ENCODE peak calls at places on chromosomes 13 and 19, in ten cellular contexts. One of them, this sample, is unnamed.

GRCh38 chr13:51532736-51533197 is 51.5 kb upstream of the WDFY2 start:
- DNase-seq in cardiac muscle cell: no peak
- DNase-seq in heart right ventricle: no peak
- DNase-seq in NCI-H2081: no peak
- DNase-seq in NCI-H1092 treated with DMSO at 0.1 percent for 48 hours: no peak
- DNase-seq in NCI-H524: no peak
- DNase-seq in Right ventricle myocardium superior: no peak
- DNase-seq in ovary: no peak
- DNase-seq in activated CD4-positive, alpha-beta T cell treated with anti-CD3 and anti-CD28 coated beads, Interleukin-2, amount 50 U/mL, for 1 hour: no peak
- DNase-seq in HL-60: peak
- DNase-seq in this sample: no peak

GRCh38 chr13:20057214-20057613 is 98.7 kb downstream of the ZMYM2 start:
- DNase-seq in NCI-H1092 treated with DMSO at 0.1 percent for 48 hours: no peak
- DNase-seq in heart right ventricle: no peak
- DNase-seq in Right ventricle myocardium superior: no peak
- DNase-seq in activated CD4-positive, alpha-beta T cell treated with anti-CD3 and anti-CD28 coated beads, Interleukin-2, amount 50 U/mL, for 1 hour: no peak
- DNase-seq in NCI-H524: no peak
- DNase-seq in HL-60: no peak
- DNase-seq in ovary: no peak
- DNase-seq in NCI-H2081: no peak
- DNase-seq in cardiac muscle cell: no peak
- DNase-seq in this sample: no peak

GRCh38 chr19:31553112-31553843 is 204.0 kb upstream of the TSHZ3 start:
- DNase-seq in Right ventricle myocardium superior: no peak
- DNase-seq in NCI-H1092 treated with DMSO at 0.1 percent for 48 hours: no peak
- DNase-seq in HL-60: no peak
- DNase-seq in cardiac muscle cell: no peak
- DNase-seq in activated CD4-positive, alpha-beta T cell treated with anti-CD3 and anti-CD28 coated beads, Interleukin-2, amount 50 U/mL, for 1 hour: no peak
- DNase-seq in NCI-H524: no peak
- DNase-seq in NCI-H2081: no peak
- DNase-seq in ovary: peak
- DNase-seq in heart right ventricle: no peak
- DNase-seq in this sample: peak

GRCh38 chr19:2154587-2155075 is 3.3 kb upstream of the AP3D1 start:
- DNase-seq in heart right ventricle: no peak
- DNase-seq in activated CD4-positive, alpha-beta T cell treated with anti-CD3 and anti-CD28 coated beads, Interleukin-2, amount 50 U/mL, for 1 hour: no peak
- DNase-seq in NCI-H524: no peak
- DNase-seq in HL-60: no peak
- DNase-seq in ovary: no peak
- DNase-seq in NCI-H2081: no peak
- DNase-seq in Right ventricle myocardium superior: no peak
- DNase-seq in cardiac muscle cell: no peak
- DNase-seq in NCI-H1092 treated with DMSO at 0.1 percent for 48 hours: no peak
- DNase-seq in this sample: no peak

GRCh38 chr19:54560881-54561385 is 12.7 kb upstream of the LILRA2 start:
- DNase-seq in Right ventricle myocardium superior: no peak
- DNase-seq in heart right ventricle: no peak
- DNase-seq in NCI-H524: no peak
- DNase-seq in activated CD4-positive, alpha-beta T cell treated with anti-CD3 and anti-CD28 coated beads, Interleukin-2, amount 50 U/mL, for 1 hour: no peak
- DNase-seq in HL-60: no peak
- DNase-seq in NCI-H1092 treated with DMSO at 0.1 percent for 48 hours: no peak
- DNase-seq in cardiac muscle cell: no peak
- DNase-seq in NCI-H2081: no peak
- DNase-seq in ovary: no peak
- DNase-seq in this sample: no peak

GRCh38 chr13:33123066-33123940 is 107.1 kb downstream of the KL start:
- DNase-seq in NCI-H524: no peak
- DNase-seq in activated CD4-positive, alpha-beta T cell treated with anti-CD3 and anti-CD28 coated beads, Interleukin-2, amount 50 U/mL, for 1 hour: no peak
- DNase-seq in Right ventricle myocardium superior: peak
- DNase-seq in ovary: no peak
- DNase-seq in heart right ventricle: peak
- DNase-seq in NCI-H1092 treated with DMSO at 0.1 percent for 48 hours: no peak
- DNase-seq in NCI-H2081: peak
- DNase-seq in HL-60: peak
- DNase-seq in cardiac muscle cell: peak
- DNase-seq in this sample: no peak

GRCh38 chr19:1767464-1767933 is 14.2 kb downstream of the ONECUT3 start:
- DNase-seq in NCI-H524: no peak
- DNase-seq in activated CD4-positive, alpha-beta T cell treated with anti-CD3 and anti-CD28 coated beads, Interleukin-2, amount 50 U/mL, for 1 hour: peak
- DNase-seq in heart right ventricle: peak
- DNase-seq in cardiac muscle cell: peak
- DNase-seq in ovary: peak
- DNase-seq in NCI-H1092 treated with DMSO at 0.1 percent for 48 hours: no peak
- DNase-seq in NCI-H2081: no peak
- DNase-seq in Right ventricle myocardium superior: peak
- DNase-seq in HL-60: peak
- DNase-seq in this sample: peak

GRCh38 chr13:26686285-26686684 is 74.3 kb downstream of the GPR12 start:
- DNase-seq in NCI-H524: no peak
- DNase-seq in NCI-H2081: no peak
- DNase-seq in cardiac muscle cell: no peak
- DNase-seq in heart right ventricle: no peak
- DNase-seq in NCI-H1092 treated with DMSO at 0.1 percent for 48 hours: no peak
- DNase-seq in HL-60: no peak
- DNase-seq in ovary: no peak
- DNase-seq in Right ventricle myocardium superior: no peak
- DNase-seq in activated CD4-positive, alpha-beta T cell treated with anti-CD3 and anti-CD28 coated beads, Interleukin-2, amount 50 U/mL, for 1 hour: no peak
- DNase-seq in this sample: peak

GRCh38 chr13:24381539-24382265 is 72.3 kb downstream of the C1QTNF9 start:
- DNase-seq in NCI-H1092 treated with DMSO at 0.1 percent for 48 hours: no peak
- DNase-seq in activated CD4-positive, alpha-beta T cell treated with anti-CD3 and anti-CD28 coated beads, Interleukin-2, amount 50 U/mL, for 1 hour: no peak
- DNase-seq in NCI-H524: no peak
- DNase-seq in Right ventricle myocardium superior: no peak
- DNase-seq in ovary: no peak
- DNase-seq in cardiac muscle cell: peak
- DNase-seq in heart right ventricle: no peak
- DNase-seq in HL-60: no peak
- DNase-seq in NCI-H2081: no peak
- DNase-seq in this sample: no peak

GRCh38 chr13:69579351-69579750 is 528.3 kb upstream of the ATXN8OS start:
- DNase-seq in NCI-H2081: no peak
- DNase-seq in heart right ventricle: no peak
- DNase-seq in NCI-H524: no peak
- DNase-seq in Right ventricle myocardium superior: no peak
- DNase-seq in ovary: no peak
- DNase-seq in HL-60: no peak
- DNase-seq in cardiac muscle cell: no peak
- DNase-seq in activated CD4-positive, alpha-beta T cell treated with anti-CD3 and anti-CD28 coated beads, Interleukin-2, amount 50 U/mL, for 1 hour: no peak
- DNase-seq in NCI-H1092 treated with DMSO at 0.1 percent for 48 hours: peak
- DNase-seq in this sample: peak

GRCh38 chr19:41619018-41619571 is 7.8 kb downstream of the CEACAM4 start:
- DNase-seq in heart right ventricle: no peak
- DNase-seq in NCI-H1092 treated with DMSO at 0.1 percent for 48 hours: no peak
- DNase-seq in HL-60: peak
- DNase-seq in NCI-H524: no peak
- DNase-seq in activated CD4-positive, alpha-beta T cell treated with anti-CD3 and anti-CD28 coated beads, Interleukin-2, amount 50 U/mL, for 1 hour: no peak
- DNase-seq in ovary: no peak
- DNase-seq in Right ventricle myocardium superior: no peak
- DNase-seq in cardiac muscle cell: no peak
- DNase-seq in NCI-H2081: no peak
- DNase-seq in this sample: no peak

GRCh38 chr19:43489310-43489709 is 15.2 kb downstream of the PHLDB3 start:
- DNase-seq in cardiac muscle cell: no peak
- DNase-seq in Right ventricle myocardium superior: no peak
- DNase-seq in activated CD4-positive, alpha-beta T cell treated with anti-CD3 and anti-CD28 coated beads, Interleukin-2, amount 50 U/mL, for 1 hour: no peak
- DNase-seq in heart right ventricle: no peak
- DNase-seq in ovary: no peak
- DNase-seq in HL-60: peak
- DNase-seq in NCI-H2081: no peak
- DNase-seq in NCI-H524: no peak
- DNase-seq in NCI-H1092 treated with DMSO at 0.1 percent for 48 hours: no peak
- DNase-seq in this sample: no peak

GRCh38 chr13:21735621-21736401 is 64.9 kb downstream of the FGF9 start:
- DNase-seq in activated CD4-positive, alpha-beta T cell treated with anti-CD3 and anti-CD28 coated beads, Interleukin-2, amount 50 U/mL, for 1 hour: no peak
- DNase-seq in cardiac muscle cell: no peak
- DNase-seq in Right ventricle myocardium superior: peak
- DNase-seq in NCI-H2081: peak
- DNase-seq in heart right ventricle: peak
- DNase-seq in NCI-H1092 treated with DMSO at 0.1 percent for 48 hours: peak
- DNase-seq in HL-60: no peak
- DNase-seq in ovary: peak
- DNase-seq in NCI-H524: no peak
- DNase-seq in this sample: no peak

GRCh38 chr19:3494051-3494450 is 6.4 kb downstream of the DOHH start:
- DNase-seq in Right ventricle myocardium superior: no peak
- DNase-seq in NCI-H524: no peak
- DNase-seq in activated CD4-positive, alpha-beta T cell treated with anti-CD3 and anti-CD28 coated beads, Interleukin-2, amount 50 U/mL, for 1 hour: peak
- DNase-seq in NCI-H2081: no peak
- DNase-seq in heart right ventricle: no peak
- DNase-seq in HL-60: no peak
- DNase-seq in cardiac muscle cell: no peak
- DNase-seq in ovary: no peak
- DNase-seq in NCI-H1092 treated with DMSO at 0.1 percent for 48 hours: no peak
- DNase-seq in this sample: peak

GRCh38 chr19:45507864-45508680 is 793 bp downstream of the VASP start:
- DNase-seq in cardiac muscle cell: no peak
- DNase-seq in NCI-H2081: no peak
- DNase-seq in NCI-H1092 treated with DMSO at 0.1 percent for 48 hours: no peak
- DNase-seq in heart right ventricle: peak
- DNase-seq in HL-60: no peak
- DNase-seq in NCI-H524: no peak
- DNase-seq in activated CD4-positive, alpha-beta T cell treated with anti-CD3 and anti-CD28 coated beads, Interleukin-2, amount 50 U/mL, for 1 hour: peak
- DNase-seq in Right ventricle myocardium superior: peak
- DNase-seq in ovary: peak
- DNase-seq in this sample: no peak

GRCh38 chr19:16860118-16860517 is 28.7 kb upstream of the F2RL3 start:
- DNase-seq in ovary: no peak
- DNase-seq in NCI-H2081: no peak
- DNase-seq in cardiac muscle cell: no peak
- DNase-seq in NCI-H1092 treated with DMSO at 0.1 percent for 48 hours: no peak
- DNase-seq in NCI-H524: no peak
- DNase-seq in heart right ventricle: no peak
- DNase-seq in Right ventricle myocardium superior: no peak
- DNase-seq in HL-60: no peak
- DNase-seq in activated CD4-positive, alpha-beta T cell treated with anti-CD3 and anti-CD28 coated beads, Interleukin-2, amount 50 U/mL, for 1 hour: no peak
- DNase-seq in this sample: no peak

GRCh38 chr13:47226516-47226915 is 329.7 kb upstream of the HTR2A start:
- DNase-seq in cardiac muscle cell: no peak
- DNase-seq in ovary: no peak
- DNase-seq in NCI-H524: no peak
- DNase-seq in activated CD4-positive, alpha-beta T cell treated with anti-CD3 and anti-CD28 coated beads, Interleukin-2, amount 50 U/mL, for 1 hour: no peak
- DNase-seq in heart right ventricle: no peak
- DNase-seq in NCI-H1092 treated with DMSO at 0.1 percent for 48 hours: no peak
- DNase-seq in Right ventricle myocardium superior: no peak
- DNase-seq in HL-60: no peak
- DNase-seq in NCI-H2081: no peak
- DNase-seq in this sample: no peak

This sample was measured in SK-N-SH.